ENCODE peak calls at places on chromosomes 5 and 9, in nine cellular contexts. J, U, G, A, O, Z, Y, V and E are unnamed samples.
A peak's percentile ranks its signal among the peaks of the same experiment; 100 is the strongest.

GRCh38 chr5:107147584-107147983 is 523.2 kb downstream of the EFNA5 start:
- DNase-seq in U (no peak), A (no peak), Y (no peak), J (no peak), V (no peak), G (no peak), O (no peak), Z (no peak), E (no peak)

GRCh38 chr5:155070781-155071180 is 57.2 kb downstream of the KIF4B start:
- DNase-seq in U (no peak), Y (no peak), V (no peak), Z (no peak), J (no peak), A (no peak), O (no peak), G (no peak), E (no peak)

GRCh38 chr5:44511596-44511995 is 122.4 kb upstream of the FGF10 start:
- DNase-seq in U (no peak), V (no peak), Z (no peak), Y (no peak), A (no peak), O (no peak), J (no peak), G (no peak), E (no peak)

GRCh38 chr9:98576354-98576753 is 132.4 kb downstream of the GABBR2 start:
- DNase-seq in A (no peak), Y (no peak), Z (no peak), J (no peak), G (no peak), U (no peak), O (no peak), V (no peak), E (no peak)

GRCh38 chr9:126638571-126639132 is 24.9 kb downstream of the LMX1B start:
- DNase-seq in V (peak; percentile 84), U (no peak), Y (no peak), O (no peak), G (no peak), Z (no peak), A (no peak), J (no peak), E (no peak)

GRCh38 chr5:53965459-53965858 is 344.9 kb downstream of the ARL15 start:
- DNase-seq in U (no peak), V (no peak), Y (no peak), G (no peak), Z (peak; percentile 51), O (no peak), J (no peak), A (no peak), E (no peak)

GRCh38 chr9:97981828-97982164 is 1.3 kb upstream of the ANP32B start:
- DNase-seq in Z (no peak), J (no peak), U (no peak), G (no peak), A (no peak), O (no peak), V (no peak), Y (no peak), E (no peak)

GRCh38 chr5:34749431-34749872 is 89.5 kb upstream of the TTC23L start:
- DNase-seq in A (no peak), Z (peak; percentile 32), J (peak; percentile 89), U (no peak), V (no peak), Y (no peak), G (no peak), O (no peak), E (no peak)

GRCh38 chr5:1385395-1386273 is 40.7 kb upstream of the CLPTM1L start:
- DNase-seq in U (peak; percentile 33), Z (peak; percentile 35), O (peak; percentile 82), J (peak; percentile 3), G (peak; percentile 81), Y (peak; percentile 79), A (no peak), V (peak; percentile 89), E (peak; percentile 82)

GRCh38 chr5:143213231-143213850 is 190.1 kb downstream of the NR3C1 start:
- DNase-seq in O (no peak), U (no peak), A (no peak), J (peak; percentile 54), Z (no peak), G (no peak), V (no peak), Y (no peak), E (no peak)

GRCh38 chr9:114429488-114429887 is 41.7 kb upstream of the AKNA start:
- DNase-seq in O (no peak), Z (no peak), V (no peak), A (no peak), G (no peak), J (no peak), Y (no peak), U (no peak), E (no peak)

GRCh38 chr5:152142845-152143469 is 218.3 kb upstream of the GLRA1 start:
- DNase-seq in U (peak; percentile 21), Z (peak; percentile 60), A (peak; percentile 33), G (peak; percentile 8), Y (peak; percentile 29), V (peak; percentile 82), J (peak; percentile 50), O (no peak), E (peak; percentile 78)

GRCh38 chr5:1500411-1501091 is 23.2 kb downstream of the LPCAT1 start:
- DNase-seq in Z (no peak), V (no peak), O (no peak), A (no peak), U (no peak), J (no peak), Y (peak; percentile 66), G (peak; percentile 84), E (no peak)

GRCh38 chr5:115800108-115800507 is 16.4 kb downstream of the CDO1 start:
- DNase-seq in J (no peak), A (no peak), V (no peak), G (no peak), U (no peak), Z (no peak), O (no peak), Y (no peak), E (no peak)

GRCh38 chr5:160929343-160929742 is 77.3 kb upstream of the ATP10B start:
- DNase-seq in U (no peak), A (no peak), G (no peak), O (no peak), Z (no peak), V (no peak), J (no peak), Y (no peak), E (no peak)

GRCh38 chr5:98845878-98846277 is 72.4 kb downstream of the RGMB start:
- DNase-seq in Y (no peak), A (no peak), V (no peak), J (no peak), O (no peak), U (no peak), Z (no peak), G (no peak), E (no peak)
- H3K27ac ChIP-seq in Y (no peak overlapping the region), A (no peak overlapping the region), V (no peak overlapping the region), J (no peak overlapping the region), O (no peak overlapping the region), U (no peak overlapping the region), Z (no peak overlapping the region), G (no peak overlapping the region), E (no peak overlapping the region)

GRCh38 chr9:38368731-38369130 is 23.8 kb upstream of the ALDH1B1 start:
- DNase-seq in U (peak; percentile 32), Z (no peak), V (no peak), G (no peak), J (no peak), A (no peak), O (no peak), Y (no peak), E (no peak)

GRCh38 chr9:38372685-38373619 is 19.6 kb upstream of the ALDH1B1 start:
- DNase-seq in Y (no peak), U (no peak), V (no peak), Z (no peak), J (no peak), A (no peak), O (no peak), G (no peak), E (no peak)

GRCh38 chr9:38370231-38370630 is 22.3 kb upstream of the ALDH1B1 start:
- DNase-seq in Y (no peak), U (no peak), O (no peak), V (no peak), G (no peak), Z (no peak), J (no peak), A (no peak), E (no peak)

GRCh38 chr9:38373679-38374078 is 18.8 kb upstream of the ALDH1B1 start:
- DNase-seq in J (no peak), Z (no peak), U (no peak), G (no peak), A (no peak), O (no peak), V (no peak), Y (no peak), E (no peak)

DNA sequence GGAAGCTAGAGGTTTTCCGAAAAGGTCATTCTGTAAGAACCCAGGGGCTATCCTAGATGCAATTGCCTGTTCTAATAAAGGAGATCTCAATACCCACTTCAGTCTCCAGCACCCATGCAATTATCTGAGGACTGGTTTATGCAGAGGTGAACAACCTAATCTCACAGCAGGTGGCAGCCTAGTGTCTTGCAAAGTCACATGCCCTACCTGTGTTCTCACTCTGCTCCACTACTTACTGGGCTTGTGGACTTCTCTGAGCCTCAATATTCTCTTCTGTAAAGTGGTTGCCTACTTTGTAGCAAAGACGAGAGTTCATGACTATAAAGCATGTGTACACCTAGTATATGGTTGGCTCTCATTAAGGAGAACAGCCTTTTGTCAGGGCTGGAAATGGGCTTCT is 21.0 kb upstream of the ALDH1B1 start:
- DNase-seq in Z (no peak), Y (no peak), O (peak; percentile 32), A (peak; percentile 41), V (no peak), G (no peak), U (peak; percentile 52), J (peak; percentile 27), E (peak; percentile 70)
- TF ChIP-seq CTCF in Z (peak; percentile 21), Y (peak; percentile 7), O (peak; percentile 27), A (peak; percentile 43), V (peak; percentile 48), G (peak; percentile 14), U (peak; percentile 48), J (peak; percentile 29), E (peak; percentile 60)

GRCh38 chr9:137610944-137611343 is 5.5 kb downstream of the ARRDC1 start:
- DNase-seq in V (no peak), Z (no peak), O (no peak), Y (no peak), G (no peak), U (no peak), J (no peak), A (no peak), E (peak; percentile 35)
- H3K27ac ChIP-seq in V (no peak overlapping the region), Z (no peak overlapping the region), O (peak overlapping the region; percentile 93), Y (no peak overlapping the region), G (no peak overlapping the region), U (peak overlapping the region; percentile 76), J (no peak overlapping the region), A (peak overlapping the region; percentile 99), E (peak overlapping the region; percentile 100)

GRCh38 chr5:126301056-126301455 is 122.2 kb upstream of the GRAMD2B start:
- DNase-seq in A (no peak), U (no peak), V (no peak), G (no peak), Z (no peak), Y (no peak), O (no peak), J (no peak), E (no peak)

DNA sequence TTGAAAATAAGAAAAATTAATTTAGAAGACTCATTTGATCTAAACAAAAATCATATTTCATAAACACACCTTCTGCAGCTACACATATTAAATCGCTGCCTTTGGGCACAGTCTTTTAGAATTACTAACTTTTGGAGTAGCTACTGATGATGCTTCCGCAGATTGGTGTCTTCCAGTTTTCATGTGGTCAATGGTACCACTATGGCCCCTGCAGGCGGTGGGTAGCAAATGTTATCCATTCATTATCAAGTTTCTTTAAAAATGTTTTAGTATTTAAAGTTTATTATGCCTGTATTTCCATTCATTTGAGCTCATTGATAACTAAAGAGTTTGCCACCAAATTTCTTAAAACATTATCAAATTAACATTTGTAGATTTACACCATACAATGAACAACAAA is 122.9 kb upstream of the GRAMD2B start:
- DNase-seq in Y (no peak), Z (no peak), O (no peak), U (no peak), A (no peak), J (no peak), G (no peak), V (peak; percentile 12), E (no peak)
- TF ChIP-seq CTCF in Y (peak; percentile 6), Z (peak; percentile 18), O (no peak), U (no peak), A (no peak), J (peak; percentile 3), G (no peak), V (peak; percentile 48), E (no peak)